ENCODE peak calls at places on chromosomes 5 and 9, in six cellular contexts. R, M, V, S, K and A are unnamed samples.

GRCh38 chr5:150097152-150097551 is 10.8 kb upstream of the CSF1R start:
- DNase-seq in R (no peak), S (no peak), K (no peak), M (no peak), V (no peak), A (no peak)

GRCh38 chr9:128683340-128684064 is 5.5 kb upstream of the SET start:
- DNase-seq in M (no peak), S (peak; percentile 69), K (peak; percentile 54), V (peak; percentile 51), R (peak; percentile 94), A (peak; percentile 19)

GRCh38 chr9:90641868-90642558 is 611 bp downstream of the DIRAS2 start:
- DNase-seq in M (no peak), R (peak; percentile 43), K (no peak), S (no peak), V (peak; percentile 4), A (no peak)

GRCh38 chr5:59685806-59686205 is 207.7 kb downstream of the PDE4D start:
- DNase-seq in R (no peak), S (no peak), M (no peak), K (no peak), V (no peak), A (peak; percentile 9)

GRCh38 chr5:68467208-68467607 is 251.7 kb downstream of the PIK3R1 start:
- DNase-seq in K (peak; percentile 55), M (no peak), S (no peak), V (no peak), R (no peak), A (no peak)

GRCh38 chr5:178677429-178677828 is 50.6 kb upstream of the CLK4 start:
- DNase-seq in R (no peak), K (no peak), S (no peak), V (no peak), M (no peak), A (no peak)

GRCh38 chr9:129350143-129350935 is 172.3 kb upstream of the IER5L start:
- DNase-seq in K (no peak), V (no peak), R (no peak), M (no peak), S (no peak), A (no peak)

GRCh38 chr5:116881921-116882531 is 307.4 kb upstream of the SEMA6A start:
- DNase-seq in S (no peak), K (no peak), R (no peak), V (no peak), M (no peak), A (no peak)

GRCh38 chr5:112614986-112615385 is 122.7 kb upstream of the APC start:
- DNase-seq in V (no peak), S (no peak), R (no peak), K (no peak), M (no peak), A (no peak)

DNA sequence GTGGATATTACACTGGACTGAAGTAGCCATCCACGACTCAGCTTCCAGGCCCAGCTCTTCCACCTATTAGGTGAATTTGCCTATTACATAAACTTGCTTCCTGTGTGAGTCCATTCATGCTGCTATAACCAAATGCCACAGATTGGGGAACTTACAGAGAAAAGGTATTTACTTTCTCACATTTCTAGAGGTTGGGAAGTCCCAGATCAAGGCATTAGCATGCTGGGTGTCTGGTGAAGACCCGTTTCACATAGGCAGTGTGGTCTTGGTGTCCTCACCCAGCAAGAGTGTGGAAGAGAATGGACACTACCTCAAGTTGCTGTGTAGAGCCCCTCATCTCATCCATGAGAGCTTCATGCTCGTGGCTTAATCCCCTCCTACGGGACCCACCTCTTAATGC is 282.6 kb downstream of the IRX1 start:
- DNase-seq in M (no peak), K (no peak), R (no peak), S (no peak), V (no peak), A (no peak)
- H3K9me3 ChIP-seq in M (peaks cover 48% of the 10 kb centered on the region), K (no peaks in the 10 kb centered on the region), R (no peaks in the 10 kb centered on the region), S (peaks cover 3% of the 10 kb centered on the region), V (peaks cover 13% of the 10 kb centered on the region), A (peaks cover 32% of the 10 kb centered on the region)

GRCh38 chr5:19064094-19064493 is 923.9 kb downstream of the CDH18 start:
- DNase-seq in S (no peak), V (no peak), R (no peak), K (no peak), M (no peak), A (no peak)
- H3K9me3 ChIP-seq in S (peaks cover 2% of the 10 kb centered on the region), V (peaks cover 3% of the 10 kb centered on the region), R (no peaks in the 10 kb centered on the region), K (no peaks in the 10 kb centered on the region), M (peaks cover 4% of the 10 kb centered on the region), A (peaks cover 2% of the 10 kb centered on the region)

GRCh38 chr5:141681695-141682641 is at the start of gene ARAP3:
- DNase-seq in V (peak; percentile 91), R (peak; percentile 87), S (peak; percentile 96), K (peak; percentile 63), M (peak; percentile 43), A (peak; percentile 89)

GRCh38 chr5:141677415-141677814 is 4.6 kb downstream of the ARAP3 start:
- DNase-seq in V (no peak), M (no peak), R (peak; percentile 53), S (no peak), K (no peak), A (no peak)

GRCh38 chr5:141681295-141681694 is 735 bp downstream of the ARAP3 start:
- DNase-seq in R (no peak), S (no peak), K (no peak), V (no peak), M (no peak), A (no peak)

GRCh38 chr5:141680751-141681201 is 1.3 kb downstream of the ARAP3 start:
- DNase-seq in M (no peak), R (peak; percentile 92), V (peak; percentile 36), S (peak; percentile 87), K (no peak), A (peak; percentile 41)

DNA sequence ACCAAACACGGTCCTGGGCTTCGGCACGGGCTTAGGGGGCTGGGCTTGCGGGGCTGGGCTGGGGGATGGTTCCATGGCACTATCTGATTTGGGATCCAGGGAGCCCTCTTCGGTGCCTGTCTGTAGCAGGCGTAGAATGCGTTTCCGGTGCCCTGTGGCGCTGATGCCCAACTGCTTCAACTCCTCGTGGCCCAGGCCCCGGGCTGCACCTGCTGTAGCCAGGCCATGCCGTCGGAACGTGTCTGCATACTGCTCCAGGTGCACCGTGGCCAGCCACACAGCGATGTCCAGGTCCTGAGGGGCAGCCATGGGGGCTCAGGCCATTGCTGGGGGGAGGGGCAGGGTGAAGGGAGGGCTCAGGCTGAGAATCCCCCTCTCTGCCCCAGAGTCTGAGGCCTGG is 1.9 kb downstream of the ARAP3 start:
- DNase-seq in V (no peak), S (peak; percentile 66), R (no peak), K (no peak), M (no peak), A (no peak)
- H3K9me3 ChIP-seq in V (no peaks in the 10 kb centered on the region), S (no peaks in the 10 kb centered on the region), R (no peaks in the 10 kb centered on the region), K (no peaks in the 10 kb centered on the region), M (no peaks in the 10 kb centered on the region), A (no peaks in the 10 kb centered on the region)

GRCh38 chr5:141349917-141350619 is at the start of gene PCDHGB1:
- DNase-seq in M (no peak), S (peak; percentile 71), V (peak; percentile 15), K (no peak), R (peak; percentile 76), A (peak; percentile 71)
- H3K9me3 ChIP-seq in M (peaks cover 43% of the 10 kb centered on the region), S (peaks cover 13% of the 10 kb centered on the region), V (peaks cover 53% of the 10 kb centered on the region), K (no peaks in the 10 kb centered on the region), R (peaks cover 5% of the 10 kb centered on the region), A (peaks cover 33% of the 10 kb centered on the region)

DNA sequence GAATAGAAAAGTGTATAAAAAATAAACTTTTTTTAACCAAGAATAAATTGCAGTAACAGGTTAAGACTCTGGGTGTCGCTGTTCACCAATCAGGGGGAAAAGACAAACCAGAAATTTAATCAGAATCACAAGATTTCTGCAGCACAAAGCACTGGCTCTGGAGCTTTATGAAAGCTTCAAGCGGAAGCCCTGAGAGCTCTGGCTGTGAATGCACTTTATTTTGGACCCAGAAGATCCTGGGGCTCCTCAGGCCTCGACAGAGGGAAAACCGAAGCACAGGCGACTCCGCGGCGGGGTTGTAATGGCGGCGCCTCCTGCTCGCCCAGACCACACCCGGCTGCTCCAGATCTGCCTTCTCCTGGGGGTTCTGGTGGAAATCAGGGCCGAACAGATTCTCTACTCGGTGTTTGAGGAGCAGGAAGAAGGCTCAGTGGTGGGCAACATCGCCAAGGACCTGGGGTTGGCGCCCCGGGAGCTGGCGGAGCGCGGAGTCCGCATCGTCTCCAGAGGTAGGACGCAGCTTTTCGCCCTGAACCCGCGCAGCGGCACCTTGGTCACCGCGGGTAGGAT is at the start of gene PCDHGA4:
- DNase-seq in M (no peak), V (no peak), R (no peak), S (no peak), K (no peak), A (peak; percentile 28)
- H3K9me3 ChIP-seq in M (peaks cover 56% of the 10 kb centered on the region), V (peaks cover 69% of the 10 kb centered on the region), R (peaks cover 10% of the 10 kb centered on the region), S (peaks cover 9% of the 10 kb centered on the region), K (no peaks in the 10 kb centered on the region), A (peaks cover 55% of the 10 kb centered on the region)